ENCODE peak calls at places on chromosomes 13 and 19, in four cellular contexts. One of them, this sample, is unnamed.
A peak's percentile ranks its signal among the peaks of the same experiment; 100 is the strongest.

GRCh38 chr13:45781553-45782326 is 69.8 kb downstream of the SIAH3 start:
- DNase-seq in activated CD4-positive, alpha-beta memory T cell treated with anti-CD3 and anti-CD28 coated beads, Interleukin-2, amount 10 ng/mL, durations not matched to agents 7 days and 5 days: no peak
- DNase-seq in foreskin fibroblast: peak; percentile 29
- DNase-seq in AG04450: no peak
- DNase-seq in this sample: no peak

GRCh38 chr19:7968008-7968795 is 24.7 kb upstream of the TIMM44 start:
- DNase-seq in activated CD4-positive, alpha-beta memory T cell treated with anti-CD3 and anti-CD28 coated beads, Interleukin-2, amount 10 ng/mL, durations not matched to agents 7 days and 5 days: no peak
- DNase-seq in AG04450: no peak
- DNase-seq in foreskin fibroblast: no peak
- DNase-seq in this sample: no peak

GRCh38 chr13:33401238-33401637 is 115.7 kb upstream of the STARD13 start:
- DNase-seq in activated CD4-positive, alpha-beta memory T cell treated with anti-CD3 and anti-CD28 coated beads, Interleukin-2, amount 10 ng/mL, durations not matched to agents 7 days and 5 days: no peak
- DNase-seq in AG04450: no peak
- DNase-seq in foreskin fibroblast: peak; percentile 12
- DNase-seq in this sample: no peak

GRCh38 chr13:48858523-48858922 is 117.2 kb upstream of the FNDC3A start:
- DNase-seq in foreskin fibroblast: no peak
- DNase-seq in AG04450: no peak
- DNase-seq in activated CD4-positive, alpha-beta memory T cell treated with anti-CD3 and anti-CD28 coated beads, Interleukin-2, amount 10 ng/mL, durations not matched to agents 7 days and 5 days: no peak
- DNase-seq in this sample: no peak

GRCh38 chr13:73168226-73168992 is 109.6 kb downstream of the KLF5 start:
- DNase-seq in foreskin fibroblast: no peak
- DNase-seq in AG04450: no peak
- DNase-seq in activated CD4-positive, alpha-beta memory T cell treated with anti-CD3 and anti-CD28 coated beads, Interleukin-2, amount 10 ng/mL, durations not matched to agents 7 days and 5 days: no peak
- DNase-seq in this sample: no peak

GRCh38 chr19:31140717-31141116 is 208.5 kb downstream of the TSHZ3 start:
- DNase-seq in foreskin fibroblast: peak; percentile 11
- DNase-seq in activated CD4-positive, alpha-beta memory T cell treated with anti-CD3 and anti-CD28 coated beads, Interleukin-2, amount 10 ng/mL, durations not matched to agents 7 days and 5 days: no peak
- DNase-seq in AG04450: no peak
- DNase-seq in this sample: no peak

GRCh38 chr19:47230122-47230920 is 678 bp downstream of the BBC3 start:
- DNase-seq in activated CD4-positive, alpha-beta memory T cell treated with anti-CD3 and anti-CD28 coated beads, Interleukin-2, amount 10 ng/mL, durations not matched to agents 7 days and 5 days: peak; percentile 84
- DNase-seq in foreskin fibroblast: peak; percentile 84
- DNase-seq in AG04450: no peak
- DNase-seq in this sample: peak; percentile 82

GRCh38 chr13:87376081-87376480 is 295.1 kb upstream of the SLITRK5 start:
- DNase-seq in foreskin fibroblast: no peak
- DNase-seq in activated CD4-positive, alpha-beta memory T cell treated with anti-CD3 and anti-CD28 coated beads, Interleukin-2, amount 10 ng/mL, durations not matched to agents 7 days and 5 days: no peak
- DNase-seq in AG04450: no peak
- DNase-seq in this sample: no peak

GRCh38 chr13:31588331-31588730 is 151.0 kb upstream of the RXFP2 start:
- DNase-seq in activated CD4-positive, alpha-beta memory T cell treated with anti-CD3 and anti-CD28 coated beads, Interleukin-2, amount 10 ng/mL, durations not matched to agents 7 days and 5 days: no peak
- DNase-seq in foreskin fibroblast: no peak
- DNase-seq in AG04450: no peak
- DNase-seq in this sample: no peak

GRCh38 chr19:50658438-50659317 is 9.4 kb downstream of the C19orf81 start:
- DNase-seq in AG04450: no peak
- DNase-seq in foreskin fibroblast: peak; percentile 77
- DNase-seq in activated CD4-positive, alpha-beta memory T cell treated with anti-CD3 and anti-CD28 coated beads, Interleukin-2, amount 10 ng/mL, durations not matched to agents 7 days and 5 days: peak; percentile 36
- DNase-seq in this sample: peak; percentile 37

GRCh38 chr13:32650705-32651311 is 64.6 kb downstream of the PDS5B start:
- DNase-seq in foreskin fibroblast: peak; percentile 83
- DNase-seq in AG04450: no peak
- DNase-seq in activated CD4-positive, alpha-beta memory T cell treated with anti-CD3 and anti-CD28 coated beads, Interleukin-2, amount 10 ng/mL, durations not matched to agents 7 days and 5 days: peak; percentile 64
- DNase-seq in this sample: peak; percentile 60

GRCh38 chr19:4151623-4152022 is 1.8 kb upstream of the CREB3L3 start:
- DNase-seq in foreskin fibroblast: no peak
- DNase-seq in activated CD4-positive, alpha-beta memory T cell treated with anti-CD3 and anti-CD28 coated beads, Interleukin-2, amount 10 ng/mL, durations not matched to agents 7 days and 5 days: no peak
- DNase-seq in AG04450: no peak
- DNase-seq in this sample: no peak

GRCh38 chr19:38557205-38557799 is 60.5 kb downstream of the MAP4K1 start:
- DNase-seq in activated CD4-positive, alpha-beta memory T cell treated with anti-CD3 and anti-CD28 coated beads, Interleukin-2, amount 10 ng/mL, durations not matched to agents 7 days and 5 days: peak; percentile 83
- DNase-seq in foreskin fibroblast: no peak
- DNase-seq in AG04450: no peak
- DNase-seq in this sample: peak; percentile 48

GRCh38 chr19:55683449-55684261 is 8.6 kb downstream of the EPN1 start:
- DNase-seq in activated CD4-positive, alpha-beta memory T cell treated with anti-CD3 and anti-CD28 coated beads, Interleukin-2, amount 10 ng/mL, durations not matched to agents 7 days and 5 days: no peak
- DNase-seq in AG04450: no peak
- DNase-seq in foreskin fibroblast: no peak
- DNase-seq in this sample: no peak

GRCh38 chr13:40194204-40194806 is 472.1 kb downstream of the FOXO1 start:
- DNase-seq in AG04450: no peak
- DNase-seq in activated CD4-positive, alpha-beta memory T cell treated with anti-CD3 and anti-CD28 coated beads, Interleukin-2, amount 10 ng/mL, durations not matched to agents 7 days and 5 days: no peak
- DNase-seq in foreskin fibroblast: peak; percentile 32
- DNase-seq in this sample: no peak

GRCh38 chr19:51948979-51949378 is 21.7 kb downstream of the ZNF613 start:
- DNase-seq in AG04450: no peak
- DNase-seq in activated CD4-positive, alpha-beta memory T cell treated with anti-CD3 and anti-CD28 coated beads, Interleukin-2, amount 10 ng/mL, durations not matched to agents 7 days and 5 days: no peak
- DNase-seq in foreskin fibroblast: peak; percentile 84
- DNase-seq in this sample: no peak

GRCh38 chr19:17936379-17936778 is 3.6 kb downstream of the CCDC124 start:
- DNase-seq in activated CD4-positive, alpha-beta memory T cell treated with anti-CD3 and anti-CD28 coated beads, Interleukin-2, amount 10 ng/mL, durations not matched to agents 7 days and 5 days: no peak
- DNase-seq in AG04450: no peak
- DNase-seq in foreskin fibroblast: no peak
- DNase-seq in this sample: no peak

GRCh38 chr13:79673310-79673992 is 192.5 kb downstream of the NDFIP2 start:
- DNase-seq in AG04450: no peak
- DNase-seq in activated CD4-positive, alpha-beta memory T cell treated with anti-CD3 and anti-CD28 coated beads, Interleukin-2, amount 10 ng/mL, durations not matched to agents 7 days and 5 days: no peak
- DNase-seq in foreskin fibroblast: no peak
- DNase-seq in this sample: no peak

GRCh38 chr19:48674921-48675824 is 2.4 kb upstream of the NTN5 start:
- DNase-seq in AG04450: no peak
- DNase-seq in foreskin fibroblast: peak; percentile 87
- DNase-seq in activated CD4-positive, alpha-beta memory T cell treated with anti-CD3 and anti-CD28 coated beads, Interleukin-2, amount 10 ng/mL, durations not matched to agents 7 days and 5 days: peak; percentile 76
- DNase-seq in this sample: peak; percentile 75

GRCh38 chr13:46983881-46984280 is 87.0 kb upstream of the HTR2A start:
- DNase-seq in foreskin fibroblast: peak; percentile 67
- DNase-seq in AG04450: peak; percentile 8
- DNase-seq in activated CD4-positive, alpha-beta memory T cell treated with anti-CD3 and anti-CD28 coated beads, Interleukin-2, amount 10 ng/mL, durations not matched to agents 7 days and 5 days: no peak
- DNase-seq in this sample: no peak

GRCh38 chr19:47156861-47157454 is 26.3 kb downstream of the SAE1 start:
- DNase-seq in activated CD4-positive, alpha-beta memory T cell treated with anti-CD3 and anti-CD28 coated beads, Interleukin-2, amount 10 ng/mL, durations not matched to agents 7 days and 5 days: no peak
- DNase-seq in AG04450: no peak
- DNase-seq in foreskin fibroblast: peak; percentile 47
- DNase-seq in this sample: no peak

GRCh38 chr13:105518086-105518485 is 1017.4 kb downstream of the EFNB2 start:
- DNase-seq in AG04450: no peak
- DNase-seq in foreskin fibroblast: peak; percentile 52
- DNase-seq in activated CD4-positive, alpha-beta memory T cell treated with anti-CD3 and anti-CD28 coated beads, Interleukin-2, amount 10 ng/mL, durations not matched to agents 7 days and 5 days: no peak
- DNase-seq in this sample: no peak

GRCh38 chr13:29436291-29436690 is 159.2 kb downstream of the SLC7A1 start:
- DNase-seq in AG04450: no peak
- DNase-seq in activated CD4-positive, alpha-beta memory T cell treated with anti-CD3 and anti-CD28 coated beads, Interleukin-2, amount 10 ng/mL, durations not matched to agents 7 days and 5 days: no peak
- DNase-seq in foreskin fibroblast: peak; percentile 71
- DNase-seq in this sample: no peak

GRCh38 chr19:49272204-49272603 is 52.8 kb downstream of the SLC6A16 start:
- DNase-seq in activated CD4-positive, alpha-beta memory T cell treated with anti-CD3 and anti-CD28 coated beads, Interleukin-2, amount 10 ng/mL, durations not matched to agents 7 days and 5 days: no peak
- DNase-seq in AG04450: no peak
- DNase-seq in foreskin fibroblast: peak; percentile 15
- DNase-seq in this sample: no peak

GRCh38 chr13:23488442-23488841 is 54.9 kb upstream of the SACS start:
- DNase-seq in activated CD4-positive, alpha-beta memory T cell treated with anti-CD3 and anti-CD28 coated beads, Interleukin-2, amount 10 ng/mL, durations not matched to agents 7 days and 5 days: no peak
- DNase-seq in AG04450: no peak
- DNase-seq in foreskin fibroblast: no peak
- DNase-seq in this sample: no peak

GRCh38 chr19:16886305-16886880 is 2.4 kb upstream of the F2RL3 start:
- DNase-seq in foreskin fibroblast: peak; percentile 79
- DNase-seq in AG04450: no peak
- DNase-seq in activated CD4-positive, alpha-beta memory T cell treated with anti-CD3 and anti-CD28 coated beads, Interleukin-2, amount 10 ng/mL, durations not matched to agents 7 days and 5 days: no peak
- DNase-seq in this sample: no peak

GRCh38 chr19:40799558-40800338 is 757 bp downstream of the EGLN2 start:
- DNase-seq in AG04450: no peak
- DNase-seq in activated CD4-positive, alpha-beta memory T cell treated with anti-CD3 and anti-CD28 coated beads, Interleukin-2, amount 10 ng/mL, durations not matched to agents 7 days and 5 days: peak; percentile 39
- DNase-seq in foreskin fibroblast: peak; percentile 65
- DNase-seq in this sample: no peak

GRCh38 chr13:49057176-49057575 is 81.5 kb downstream of the FNDC3A start:
- DNase-seq in activated CD4-positive, alpha-beta memory T cell treated with anti-CD3 and anti-CD28 coated beads, Interleukin-2, amount 10 ng/mL, durations not matched to agents 7 days and 5 days: no peak
- DNase-seq in foreskin fibroblast: no peak
- DNase-seq in AG04450: no peak
- DNase-seq in this sample: no peak

GRCh38 chr19:16218851-16219250 is 21.1 kb downstream of the AP1M1 start:
- DNase-seq in foreskin fibroblast: no peak
- DNase-seq in activated CD4-positive, alpha-beta memory T cell treated with anti-CD3 and anti-CD28 coated beads, Interleukin-2, amount 10 ng/mL, durations not matched to agents 7 days and 5 days: no peak
- DNase-seq in AG04450: no peak
- DNase-seq in this sample: no peak

GRCh38 chr19:47232422-47233211 is 1.6 kb upstream of the BBC3 start:
- DNase-seq in foreskin fibroblast: peak; percentile 82
- DNase-seq in activated CD4-positive, alpha-beta memory T cell treated with anti-CD3 and anti-CD28 coated beads, Interleukin-2, amount 10 ng/mL, durations not matched to agents 7 days and 5 days: peak; percentile 35
- DNase-seq in AG04450: no peak
- DNase-seq in this sample: no peak

GRCh38 chr19:40907968-40908735 is 26.1 kb upstream of the CYP2A7 start:
- DNase-seq in AG04450: no peak
- DNase-seq in activated CD4-positive, alpha-beta memory T cell treated with anti-CD3 and anti-CD28 coated beads, Interleukin-2, amount 10 ng/mL, durations not matched to agents 7 days and 5 days: peak; percentile 69
- DNase-seq in foreskin fibroblast: no peak
- DNase-seq in this sample: peak; percentile 37

GRCh38 chr19:32651729-32652140 is 23.2 kb downstream of the ANKRD27 start:
- DNase-seq in AG04450: no peak
- DNase-seq in foreskin fibroblast: peak; percentile 45
- DNase-seq in activated CD4-positive, alpha-beta memory T cell treated with anti-CD3 and anti-CD28 coated beads, Interleukin-2, amount 10 ng/mL, durations not matched to agents 7 days and 5 days: no peak
- DNase-seq in this sample: no peak

GRCh38 chr13:113802090-113802531 is 43.1 kb downstream of the TMEM255B start:
- DNase-seq in foreskin fibroblast: peak; percentile 94
- DNase-seq in AG04450: peak; percentile 54
- DNase-seq in activated CD4-positive, alpha-beta memory T cell treated with anti-CD3 and anti-CD28 coated beads, Interleukin-2, amount 10 ng/mL, durations not matched to agents 7 days and 5 days: no peak
- DNase-seq in this sample: no peak

GRCh38 chr13:44622259-44622658 is 46.1 kb upstream of the TSC22D1 start:
- DNase-seq in AG04450: no peak
- DNase-seq in foreskin fibroblast: no peak
- DNase-seq in activated CD4-positive, alpha-beta memory T cell treated with anti-CD3 and anti-CD28 coated beads, Interleukin-2, amount 10 ng/mL, durations not matched to agents 7 days and 5 days: no peak
- DNase-seq in this sample: no peak

GRCh38 chr19:7705387-7706187 is 3.7 kb upstream of the FCER2 start:
- DNase-seq in AG04450: no peak
- DNase-seq in foreskin fibroblast: no peak
- DNase-seq in activated CD4-positive, alpha-beta memory T cell treated with anti-CD3 and anti-CD28 coated beads, Interleukin-2, amount 10 ng/mL, durations not matched to agents 7 days and 5 days: peak; percentile 80
- DNase-seq in this sample: peak; percentile 81

GRCh38 chr13:59834801-59835200 is 328.9 kb downstream of the DIAPH3 start:
- DNase-seq in activated CD4-positive, alpha-beta memory T cell treated with anti-CD3 and anti-CD28 coated beads, Interleukin-2, amount 10 ng/mL, durations not matched to agents 7 days and 5 days: no peak
- DNase-seq in AG04450: no peak
- DNase-seq in foreskin fibroblast: peak; percentile 24
- DNase-seq in this sample: no peak

This sample was measured in activated naive CD4-positive, alpha-beta T cell treated with Interleukin-2 at 50 U/mL for 16 hours.